ENCODE peak calls at places on chromosomes 3 and 15, in six cellular contexts. H, U, D, J, M and N are unnamed samples.

GRCh38 chr3:29140706-29141105 is 140.2 kb upstream of the RBMS3 start:
- DNase-seq in H (no peak), U (no peak), D (no peak), J (no peak), M (no peak), N (peak; percentile 37)

GRCh38 chr3:71414189-71414924 is 169.2 kb downstream of the FOXP1 start:
- DNase-seq in H (no peak), U (no peak), D (no peak), J (no peak), M (no peak), N (no peak)

GRCh38 chr3:123141276-123141675 is 60.5 kb upstream of the SEC22A start:
- DNase-seq in H (no peak), U (no peak), D (no peak), J (no peak), M (no peak), N (no peak)

GRCh38 chr15:38758001-38758400 is 193.4 kb upstream of the RASGRP1 start:
- DNase-seq in H (no peak), U (no peak), D (no peak), J (no peak), M (no peak), N (no peak)

GRCh38 chr3:139267300-139268246 is 76.2 kb upstream of the MRPS22 start:
- DNase-seq in H (no peak), U (no peak), D (no peak), J (no peak), M (no peak), N (peak; percentile 33)

GRCh38 chr15:76191539-76192244 is 119.6 kb downstream of the ETFA start:
- DNase-seq in H (no peak), U (no peak), D (peak; percentile 54), J (peak; percentile 25), M (no peak), N (no peak)

GRCh38 chr3:46706771-46707582 is 5.8 kb downstream of the TMIE start:
- DNase-seq in H (no peak), U (no peak), D (peak; percentile 24), J (no peak), M (no peak), N (no peak)

GRCh38 chr3:126524429-126524988 is 554 bp downstream of the CHST13 start:
- DNase-seq in H (no peak), U (peak; percentile 18), D (no peak), J (no peak), M (no peak), N (no peak)

GRCh38 chr3:117692416-117692995 is 982.9 kb downstream of the TUSC7 start:
- DNase-seq in H (no peak), U (no peak), D (no peak), J (no peak), M (no peak), N (no peak)

GRCh38 chr3:170717410-170718402 is 131.8 kb upstream of the SLC7A14 start:
- DNase-seq in H (no peak), U (no peak), D (no peak), J (no peak), M (no peak), N (no peak)

GRCh38 chr3:161150001-161150525 is 44.9 kb upstream of the B3GALNT1 start:
- DNase-seq in H (no peak), U (no peak), D (no peak), J (no peak), M (no peak), N (no peak)

GRCh38 chr15:40088929-40089755 is 19.5 kb downstream of the BMF start:
- DNase-seq in H (no peak), U (no peak), D (no peak), J (no peak), M (no peak), N (no peak)

GRCh38 chr3:126517986-126518778 is 609 bp upstream of the UROC1 start:
- DNase-seq in H (no peak), U (no peak), D (peak; percentile 52), J (no peak), M (no peak), N (no peak)

GRCh38 chr3:11591401-11592266 is 52.1 kb downstream of the VGLL4 start:
- DNase-seq in H (no peak), U (no peak), D (no peak), J (no peak), M (no peak), N (peak; percentile 58)

GRCh38 chr15:25401511-25401910 is 37.3 kb downstream of the UBE3A start:
- DNase-seq in H (no peak), U (no peak), D (no peak), J (no peak), M (no peak), N (no peak)

GRCh38 chr3:191328383-191328962 is 721 bp upstream of the CCDC50 start:
- DNase-seq in H (no peak), U (no peak), D (no peak), J (no peak), M (no peak), N (no peak)